ENCODE peak calls at places on chromosomes 7 and 10, in five cellular contexts. D, A, C, N and X are unnamed samples.

GRCh38 chr7:155288055-155288454 is 9.6 kb upstream of the INSIG1 start:
- DNase-seq in D (no peak), A (no peak), C (no peak), N (no peak), X (no peak)

GRCh38 chr7:4659551-4660286 is 22.4 kb upstream of the FOXK1 start:
- DNase-seq in D (no peak), A (no peak), C (no peak), N (no peak), X (no peak)

GRCh38 chr10:28554952-28555351 is 22.0 kb downstream of the WAC start:
- DNase-seq in D (no peak), A (no peak), C (no peak), N (no peak), X (no peak)

GRCh38 chr10:80205478-80206276 is at the start of gene ANXA11:
- DNase-seq in D (peak), A (peak), C (peak), N (no peak), X (peak)

GRCh38 chr10:22436893-22437619 is 91.8 kb downstream of the SPAG6 start:
- DNase-seq in D (peak), A (peak), C (peak), N (peak), X (peak)

GRCh38 chr7:133491846-133492652 is 239.2 kb downstream of the EXOC4 start:
- DNase-seq in D (no peak), A (no peak), C (no peak), N (peak), X (no peak)

GRCh38 chr10:128022216-128023196 is 103.7 kb downstream of the MKI67 start:
- DNase-seq in D (no peak), A (no peak), C (no peak), N (no peak), X (no peak)

GRCh38 chr7:92137531-92137930 is 3.3 kb upstream of the CYP51A1 start:
- DNase-seq in D (no peak), A (no peak), C (no peak), N (no peak), X (no peak)

GRCh38 chr10:94224656-94225055 is 138.1 kb downstream of the NOC3L start:
- DNase-seq in D (no peak), A (no peak), C (no peak), N (peak), X (no peak)

GRCh38 chr7:158139499-158139898 is 448.1 kb downstream of the PTPRN2 start:
- DNase-seq in D (no peak), A (no peak), C (no peak), N (no peak), X (no peak)

GRCh38 chr7:138089080-138089901 is 13.0 kb downstream of the AKR1D1 start:
- DNase-seq in D (no peak), A (no peak), C (no peak), N (no peak), X (no peak)

GRCh38 chr7:112467867-112468266 is 12.9 kb upstream of the LSMEM1 start:
- DNase-seq in D (no peak), A (no peak), C (no peak), N (no peak), X (no peak)

GRCh38 chr10:59550061-59550460 is 159.6 kb downstream of the SLC16A9 start:
- DNase-seq in D (no peak), A (no peak), C (no peak), N (no peak), X (no peak)

GRCh38 chr7:88795553-88795952 is at the start of gene TEX47:
- DNase-seq in D (no peak), A (no peak), C (no peak), N (no peak), X (no peak)

GRCh38 chr10:86872757-86873156 is 84.7 kb downstream of the MMRN2 start:
- DNase-seq in D (no peak), A (no peak), C (no peak), N (no peak), X (no peak)

GRCh38 chr7:22992874-22993840 is 20.8 kb downstream of the HYCC1 start:
- DNase-seq in D (no peak), A (no peak), C (no peak), N (no peak), X (no peak)

GRCh38 chr7:92108821-92109220 is 25.5 kb downstream of the CYP51A1 start:
- DNase-seq in D (no peak), A (no peak), C (no peak), N (no peak), X (no peak)

GRCh38 chr7:35646289-35647033 is 48.5 kb downstream of the HERPUD2 start:
- DNase-seq in D (no peak), A (no peak), C (no peak), N (no peak), X (no peak)

GRCh38 chr10:43816351-43817321 is 168.0 kb upstream of the ZNF32 start:
- DNase-seq in D (peak), A (no peak), C (no peak), N (no peak), X (no peak)

GRCh38 chr10:19096674-19097073 is 48.1 kb downstream of the MALRD1 start:
- DNase-seq in D (no peak), A (no peak), C (no peak), N (no peak), X (no peak)

GRCh38 chr7:135770139-135770710 is 21.6 kb upstream of the FAM180A start:
- DNase-seq in D (no peak), A (no peak), C (no peak), N (no peak), X (no peak)

GRCh38 chr10:119250641-119251314 is 43.4 kb downstream of the GRK5 start:
- DNase-seq in D (no peak), A (no peak), C (no peak), N (no peak), X (no peak)

GRCh38 chr10:35347088-35347487 is 10.8 kb downstream of the CCNY start:
- DNase-seq in D (no peak), A (no peak), C (no peak), N (no peak), X (no peak)

GRCh38 chr10:17228081-17229015 is at the start of gene VIM:
- DNase-seq in D (peak), A (peak), C (no peak), N (no peak), X (no peak)

GRCh38 chr7:102008535-102009262 is 191.3 kb downstream of the CUX1 start:
- DNase-seq in D (no peak), A (no peak), C (peak), N (no peak), X (no peak)